ENCODE peak calls at places on chromosomes 13 and 19, in four cellular contexts. V is IMR-90, B is neural progenitor cell, E is OCI-LY7. J is an unnamed sample.

GRCh38 chr13:36673838-36674326 is at the start of gene SERTM1:
- DNase-seq in V (no peak), B (peak), E (no peak), J (peak)

GRCh38 chr19:17988161-17988560 is 19.8 kb upstream of the ARRDC2 start:
- DNase-seq in V (no peak), B (no peak), E (no peak), J (no peak)

GRCh38 chr19:41449079-41449864 is 6.3 kb downstream of the ERICH4 start:
- DNase-seq in V (peak), B (peak), E (peak), J (peak)

GRCh38 chr19:49119411-49120324 is at the start of gene PPFIA3:
- DNase-seq in V (peak), B (peak), E (no peak), J (peak)

GRCh38 chr19:4067396-4068057 is 828 bp upstream of the ZBTB7A start:
- DNase-seq in V (no peak), B (peak), E (peak), J (no peak)

GRCh38 chr13:75635101-75635620 is 969 bp upstream of the LMO7 start:
- DNase-seq in V (no peak), B (no peak), E (no peak), J (no peak)

GRCh38 chr13:74871671-74872070 is 610.3 kb downstream of the TBC1D4 start:
- DNase-seq in V (no peak), B (no peak), E (no peak), J (no peak)

GRCh38 chr13:46721054-46721453 is 75.9 kb downstream of the ESD start:
- DNase-seq in V (peak), B (peak), E (peak), J (no peak)

GRCh38 chr19:57103573-57104277 is 16.1 kb upstream of the USP29 start:
- DNase-seq in V (peak), B (peak), E (peak), J (peak)

GRCh38 chr13:102395174-102395573 is 6.7 kb downstream of the FGF14 start:
- DNase-seq in V (no peak), B (no peak), E (no peak), J (no peak)
- H2AFZ ChIP-seq in V (no peak), B (peak), E (no peak), J (peak)

GRCh38 chr13:72651196-72651595 is 76.2 kb downstream of the MZT1 start:
- DNase-seq in V (no peak), B (peak), E (no peak), J (no peak)
- TF ChIP-seq CTCF in V (no peak), B (peak), E (peak), J (peak)

GRCh38 chr19:53962887-53963435 is at the start of gene CACNG8:
- DNase-seq in V (no peak), B (peak), E (no peak), J (no peak)

GRCh38 chr19:53960187-53960586 is 2.5 kb upstream of the CACNG8 start:
- DNase-seq in V (no peak), B (peak), E (no peak), J (no peak)

GRCh38 chr19:53959176-53959757 is 3.5 kb upstream of the CACNG8 start:
- DNase-seq in V (no peak), B (peak), E (no peak), J (no peak)

GRCh38 chr19:53961523-53962345 is 1.0 kb upstream of the CACNG8 start:
- DNase-seq in V (no peak), B (peak), E (no peak), J (no peak)

DNA sequence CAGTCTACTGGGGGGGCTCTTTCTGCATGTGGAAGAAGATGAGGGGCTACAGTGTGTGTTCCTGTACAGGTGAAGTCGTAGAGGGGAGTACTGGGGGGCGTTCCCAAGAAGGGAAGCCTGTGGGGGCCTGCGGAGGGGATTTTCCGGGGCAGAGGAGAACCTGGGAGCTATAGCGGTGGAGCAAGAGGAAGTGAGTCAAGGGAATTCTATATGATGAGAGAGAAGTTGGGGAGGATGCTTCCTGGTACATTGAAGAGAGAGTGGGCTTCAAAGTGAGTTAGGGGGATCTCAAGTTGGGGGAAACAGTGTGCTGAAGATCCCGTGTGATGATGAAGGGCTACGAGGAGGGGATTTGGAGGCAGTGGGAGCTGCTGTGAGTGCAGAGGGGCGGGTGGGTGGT is 1.9 kb upstream of the CACNG8 start:
- DNase-seq in V (no peak), B (no peak), E (no peak), J (no peak)
- H2AFZ ChIP-seq in V (no peak), B (no peak), E (no peak), J (no peak)

GRCh38 chr13:94799330-94799729 is 87.0 kb upstream of the SOX21 start:
- DNase-seq in V (no peak), B (no peak), E (no peak), J (no peak)

GRCh38 chr13:94795292-94795691 is 82.9 kb upstream of the SOX21 start:
- DNase-seq in V (no peak), B (no peak), E (no peak), J (no peak)

GRCh38 chr13:94798738-94799137 is 86.4 kb upstream of the SOX21 start:
- DNase-seq in V (no peak), B (no peak), E (no peak), J (peak)

GRCh38 chr13:94800423-94800822 is 88.1 kb upstream of the SOX21 start:
- DNase-seq in V (no peak), B (no peak), E (no peak), J (no peak)
- TF ChIP-seq CTCF in V (no peak), B (no peak), E (no peak), J (no peak)

GRCh38 chr13:107231941-107232340 is 664.0 kb upstream of the ARGLU1 start:
- DNase-seq in V (no peak), B (no peak), E (no peak), J (no peak)
- H2AFZ ChIP-seq in V (no peak), B (no peak), E (no peak), J (no peak)

GRCh38 chr19:13959962-13960862 is 7.9 kb downstream of the DCAF15 start:
- DNase-seq in V (no peak), B (peak), E (no peak), J (no peak)
- TF ChIP-seq CTCF in V (peak), B (peak), E (peak), J (peak)

GRCh38 chr19:16893686-16893990 is 4.8 kb downstream of the F2RL3 start:
- DNase-seq in V (no peak), B (no peak), E (peak), J (no peak)
- H2AFZ ChIP-seq in V (no peak), B (no peak), E (peak), J (no peak)

GRCh38 chr13:79631260-79631659 is 150.3 kb downstream of the NDFIP2 start:
- DNase-seq in V (peak), B (no peak), E (no peak), J (peak)
- TF ChIP-seq CTCF in V (peak), B (peak), E (no peak), J (peak)